ENCODE peak calls at places on chromosomes 7 and 10, in seven cellular contexts. One of them, this sample, is unnamed.

GRCh38 chr10:14478639-14479038 is 147.9 kb upstream of the FRMD4A start:
- DNase-seq in psoas muscle: peak; percentile 76
- DNase-seq in ovary: peak; percentile 78
- DNase-seq in right lobe of liver: peak; percentile 53
- DNase-seq in fibroblast of lung: peak; percentile 87
- DNase-seq in SK-N-SH: peak; percentile 65
- DNase-seq in mammary epithelial cell: peak; percentile 47
- DNase-seq in this sample: no peak

GRCh38 chr7:34755008-34755407 is 97.0 kb downstream of the NPSR1 start:
- DNase-seq in psoas muscle: no peak
- DNase-seq in ovary: no peak
- DNase-seq in right lobe of liver: no peak
- DNase-seq in fibroblast of lung: no peak
- DNase-seq in SK-N-SH: no peak
- DNase-seq in mammary epithelial cell: no peak
- DNase-seq in this sample: no peak

GRCh38 chr10:89100680-89101079 is 106.4 kb downstream of the CH25H start:
- DNase-seq in psoas muscle: no peak
- DNase-seq in ovary: no peak
- DNase-seq in right lobe of liver: no peak
- DNase-seq in fibroblast of lung: peak; percentile 64
- DNase-seq in SK-N-SH: no peak
- DNase-seq in mammary epithelial cell: no peak
- DNase-seq in this sample: no peak

GRCh38 chr7:6165521-6166325 is 106.7 kb downstream of the CYTH3 start:
- DNase-seq in psoas muscle: no peak
- DNase-seq in ovary: no peak
- DNase-seq in right lobe of liver: no peak
- DNase-seq in fibroblast of lung: no peak
- DNase-seq in SK-N-SH: peak; percentile 82
- DNase-seq in mammary epithelial cell: no peak
- DNase-seq in this sample: no peak

GRCh38 chr10:72248477-72249151 is 25.1 kb upstream of the DDIT4 start:
- DNase-seq in psoas muscle: peak; percentile 93
- DNase-seq in ovary: peak; percentile 85
- DNase-seq in right lobe of liver: peak; percentile 88
- DNase-seq in fibroblast of lung: peak; percentile 31
- DNase-seq in SK-N-SH: peak; percentile 35
- DNase-seq in mammary epithelial cell: peak; percentile 92
- DNase-seq in this sample: peak; percentile 71

GRCh38 chr10:69577268-69578232 is 4.3 kb upstream of the NEUROG3 start:
- DNase-seq in psoas muscle: no peak
- DNase-seq in ovary: no peak
- DNase-seq in right lobe of liver: no peak
- DNase-seq in fibroblast of lung: no peak
- DNase-seq in SK-N-SH: peak; percentile 52
- DNase-seq in mammary epithelial cell: peak; percentile 42
- DNase-seq in this sample: no peak

GRCh38 chr10:17444062-17444714 is 10.2 kb downstream of the ST8SIA6 start:
- DNase-seq in psoas muscle: no peak
- DNase-seq in ovary: no peak
- DNase-seq in right lobe of liver: no peak
- DNase-seq in fibroblast of lung: peak; percentile 17
- DNase-seq in SK-N-SH: no peak
- DNase-seq in mammary epithelial cell: no peak
- DNase-seq in this sample: no peak

GRCh38 chr7:134886353-134887057 is 99.8 kb upstream of the AGBL3 start:
- DNase-seq in psoas muscle: no peak
- DNase-seq in ovary: peak; percentile 69
- DNase-seq in right lobe of liver: no peak
- DNase-seq in fibroblast of lung: peak; percentile 90
- DNase-seq in SK-N-SH: no peak
- DNase-seq in mammary epithelial cell: peak; percentile 38
- DNase-seq in this sample: no peak

GRCh38 chr10:74827694-74828093 is 1.3 kb downstream of the KAT6B start:
- DNase-seq in psoas muscle: no peak
- DNase-seq in ovary: no peak
- DNase-seq in right lobe of liver: no peak
- DNase-seq in fibroblast of lung: no peak
- DNase-seq in SK-N-SH: no peak
- DNase-seq in mammary epithelial cell: no peak
- DNase-seq in this sample: no peak

GRCh38 chr10:72389022-72389421 is 34.3 kb upstream of the DNAJB12 start:
- DNase-seq in psoas muscle: no peak
- DNase-seq in ovary: no peak
- DNase-seq in right lobe of liver: no peak
- DNase-seq in fibroblast of lung: no peak
- DNase-seq in SK-N-SH: no peak
- DNase-seq in mammary epithelial cell: no peak
- DNase-seq in this sample: no peak

GRCh38 chr10:132363921-132364593 is 32.1 kb downstream of the LRRC27 start:
- DNase-seq in psoas muscle: no peak
- DNase-seq in ovary: peak; percentile 14
- DNase-seq in right lobe of liver: peak; percentile 39
- DNase-seq in fibroblast of lung: peak; percentile 61
- DNase-seq in SK-N-SH: peak; percentile 69
- DNase-seq in mammary epithelial cell: no peak
- DNase-seq in this sample: no peak

GRCh38 chr10:62072901-62073300 is 171.4 kb downstream of the ARID5B start:
- DNase-seq in psoas muscle: no peak
- DNase-seq in ovary: no peak
- DNase-seq in right lobe of liver: no peak
- DNase-seq in fibroblast of lung: peak; percentile 84
- DNase-seq in SK-N-SH: no peak
- DNase-seq in mammary epithelial cell: no peak
- DNase-seq in this sample: no peak

GRCh38 chr7:88912852-88913251 is 117.3 kb upstream of the TEX47 start:
- DNase-seq in psoas muscle: no peak
- DNase-seq in ovary: no peak
- DNase-seq in right lobe of liver: no peak
- DNase-seq in fibroblast of lung: no peak
- DNase-seq in SK-N-SH: no peak
- DNase-seq in mammary epithelial cell: no peak
- DNase-seq in this sample: no peak

GRCh38 chr7:36657031-36657660 is 67.1 kb downstream of the AOAH start:
- DNase-seq in psoas muscle: no peak
- DNase-seq in ovary: no peak
- DNase-seq in right lobe of liver: no peak
- DNase-seq in fibroblast of lung: no peak
- DNase-seq in SK-N-SH: no peak
- DNase-seq in mammary epithelial cell: no peak
- DNase-seq in this sample: no peak

GRCh38 chr7:65924193-65924592 is 51.3 kb downstream of the VKORC1L1 start:
- DNase-seq in psoas muscle: no peak
- DNase-seq in ovary: no peak
- DNase-seq in right lobe of liver: no peak
- DNase-seq in fibroblast of lung: no peak
- DNase-seq in SK-N-SH: no peak
- DNase-seq in mammary epithelial cell: no peak
- DNase-seq in this sample: no peak

GRCh38 chr7:16094651-16095050 is 326.7 kb downstream of the CRPPA start:
- DNase-seq in psoas muscle: no peak
- DNase-seq in ovary: no peak
- DNase-seq in right lobe of liver: no peak
- DNase-seq in fibroblast of lung: no peak
- DNase-seq in SK-N-SH: no peak
- DNase-seq in mammary epithelial cell: no peak
- DNase-seq in this sample: no peak

GRCh38 chr7:53521638-53522184 is 486.3 kb downstream of the POM121L12 start:
- DNase-seq in psoas muscle: no peak
- DNase-seq in ovary: no peak
- DNase-seq in right lobe of liver: no peak
- DNase-seq in fibroblast of lung: no peak
- DNase-seq in SK-N-SH: no peak
- DNase-seq in mammary epithelial cell: no peak
- DNase-seq in this sample: no peak

GRCh38 chr10:107986571-107986970 is 822.1 kb upstream of the SORCS1 start:
- DNase-seq in psoas muscle: no peak
- DNase-seq in ovary: no peak
- DNase-seq in right lobe of liver: no peak
- DNase-seq in fibroblast of lung: no peak
- DNase-seq in SK-N-SH: no peak
- DNase-seq in mammary epithelial cell: no peak
- DNase-seq in this sample: no peak

GRCh38 chr10:122577311-122577885 is 16.8 kb downstream of the DMBT1 start:
- DNase-seq in psoas muscle: no peak
- DNase-seq in ovary: no peak
- DNase-seq in right lobe of liver: no peak
- DNase-seq in fibroblast of lung: no peak
- DNase-seq in SK-N-SH: no peak
- DNase-seq in mammary epithelial cell: no peak
- DNase-seq in this sample: no peak

GRCh38 chr7:77674878-77675277 is 21.4 kb upstream of the RSBN1L start:
- DNase-seq in psoas muscle: no peak
- DNase-seq in ovary: no peak
- DNase-seq in right lobe of liver: no peak
- DNase-seq in fibroblast of lung: peak; percentile 80
- DNase-seq in SK-N-SH: no peak
- DNase-seq in mammary epithelial cell: peak; percentile 92
- DNase-seq in this sample: no peak

GRCh38 chr7:23184709-23185354 is 3.0 kb downstream of the NUP42 start:
- DNase-seq in psoas muscle: no peak
- DNase-seq in ovary: no peak
- DNase-seq in right lobe of liver: no peak
- DNase-seq in fibroblast of lung: peak; percentile 29
- DNase-seq in SK-N-SH: peak; percentile 63
- DNase-seq in mammary epithelial cell: peak; percentile 52
- DNase-seq in this sample: no peak

GRCh38 chr7:91352091-91352490 is 87.9 kb downstream of the FZD1 start:
- DNase-seq in psoas muscle: no peak
- DNase-seq in ovary: no peak
- DNase-seq in right lobe of liver: no peak
- DNase-seq in fibroblast of lung: no peak
- DNase-seq in SK-N-SH: no peak
- DNase-seq in mammary epithelial cell: no peak
- DNase-seq in this sample: no peak

GRCh38 chr10:109992485-109992884 is 15.3 kb upstream of the ADD3 start:
- DNase-seq in psoas muscle: no peak
- DNase-seq in ovary: no peak
- DNase-seq in right lobe of liver: no peak
- DNase-seq in fibroblast of lung: peak; percentile 88
- DNase-seq in SK-N-SH: no peak
- DNase-seq in mammary epithelial cell: no peak
- DNase-seq in this sample: no peak
- H3K4me3 ChIP-seq in psoas muscle: no peak overlapping the region
- H3K4me3 ChIP-seq in ovary: no peak overlapping the region
- H3K4me3 ChIP-seq in right lobe of liver: no peak overlapping the region
- H3K4me3 ChIP-seq in fibroblast of lung: no peak overlapping the region
- H3K4me3 ChIP-seq in SK-N-SH: no peak overlapping the region
- H3K4me3 ChIP-seq in mammary epithelial cell: no peak overlapping the region
- H3K4me3 ChIP-seq in this sample: peak overlapping the region; percentile 47

DNA sequence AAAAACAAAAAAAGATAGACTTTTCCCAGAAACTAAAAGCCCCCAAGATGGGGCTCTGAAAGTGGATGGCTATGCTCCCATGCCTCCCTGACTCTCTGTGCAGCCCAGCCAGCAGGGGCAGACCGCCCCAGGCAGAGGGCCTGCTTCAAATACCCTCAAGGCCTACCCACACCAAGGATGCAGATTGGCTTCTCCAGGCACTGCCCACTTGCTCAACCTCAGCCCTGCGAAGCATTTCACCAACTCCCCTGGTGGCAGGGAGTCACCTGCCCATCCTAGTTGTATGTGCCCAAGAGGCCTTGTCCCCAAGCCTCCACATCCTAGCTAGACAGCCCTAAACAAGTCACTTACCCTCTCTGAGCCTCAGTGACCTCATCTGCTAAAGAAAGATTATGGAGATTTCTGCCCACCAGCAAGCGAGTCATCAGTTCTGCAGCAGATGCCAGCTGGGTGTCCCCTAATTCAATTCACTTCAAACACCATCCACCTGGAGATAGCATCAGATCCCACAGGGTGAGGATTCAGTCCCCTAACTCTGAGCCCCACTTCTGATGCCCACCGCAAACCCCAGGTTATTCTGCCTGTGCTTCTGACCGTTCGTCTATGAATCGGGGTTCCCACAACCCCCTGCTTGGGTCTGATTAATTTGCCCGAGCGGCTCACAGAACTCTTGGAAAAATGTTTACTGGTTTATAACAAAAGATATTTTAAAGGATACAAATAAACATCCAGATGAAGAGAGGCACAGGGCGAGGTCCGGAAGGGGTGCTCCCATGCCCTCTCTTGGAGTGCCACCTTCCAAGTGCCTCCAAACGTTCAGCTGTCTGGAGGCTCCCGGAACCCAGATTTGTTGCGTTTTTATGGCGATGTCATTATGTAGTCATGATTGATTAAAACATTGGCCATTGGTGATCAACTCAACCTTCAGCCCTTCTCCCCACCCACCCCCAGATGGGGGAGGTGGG is 18.6 kb upstream of the ZMIZ1 start:
- DNase-seq in psoas muscle: no peak
- DNase-seq in ovary: peak; percentile 16
- DNase-seq in right lobe of liver: peak; percentile 17
- DNase-seq in fibroblast of lung: peak; percentile 38
- DNase-seq in SK-N-SH: no peak
- DNase-seq in mammary epithelial cell: no peak
- DNase-seq in this sample: no peak
- TF ChIP-seq CTCF in psoas muscle: no peak
- TF ChIP-seq CTCF in ovary: no peak
- TF ChIP-seq CTCF in right lobe of liver: no peak
- TF ChIP-seq CTCF in fibroblast of lung: no peak
- TF ChIP-seq CTCF in SK-N-SH: no peak
- TF ChIP-seq CTCF in mammary epithelial cell: no peak
- TF ChIP-seq CTCF in this sample: no peak

GRCh38 chr7:44667190-44667589 is 60.8 kb downstream of the OGDH start:
- DNase-seq in psoas muscle: no peak
- DNase-seq in ovary: no peak
- DNase-seq in right lobe of liver: no peak
- DNase-seq in fibroblast of lung: no peak
- DNase-seq in SK-N-SH: no peak
- DNase-seq in mammary epithelial cell: no peak
- DNase-seq in this sample: no peak

GRCh38 chr7:44673324-44673723 is 66.9 kb downstream of the OGDH start:
- DNase-seq in psoas muscle: no peak
- DNase-seq in ovary: no peak
- DNase-seq in right lobe of liver: no peak
- DNase-seq in fibroblast of lung: no peak
- DNase-seq in SK-N-SH: no peak
- DNase-seq in mammary epithelial cell: no peak
- DNase-seq in this sample: no peak

GRCh38 chr7:44673771-44674170 is 67.3 kb downstream of the OGDH start:
- DNase-seq in psoas muscle: no peak
- DNase-seq in ovary: no peak
- DNase-seq in right lobe of liver: peak; percentile 42
- DNase-seq in fibroblast of lung: no peak
- DNase-seq in SK-N-SH: no peak
- DNase-seq in mammary epithelial cell: no peak
- DNase-seq in this sample: no peak

GRCh38 chr7:44674381-44674780 is 68.0 kb downstream of the OGDH start:
- DNase-seq in psoas muscle: no peak
- DNase-seq in ovary: no peak
- DNase-seq in right lobe of liver: peak; percentile 12
- DNase-seq in fibroblast of lung: no peak
- DNase-seq in SK-N-SH: no peak
- DNase-seq in mammary epithelial cell: no peak
- DNase-seq in this sample: no peak

GRCh38 chr7:44671069-44671468 is 64.6 kb downstream of the OGDH start:
- DNase-seq in psoas muscle: no peak
- DNase-seq in ovary: no peak
- DNase-seq in right lobe of liver: peak; percentile 10
- DNase-seq in fibroblast of lung: no peak
- DNase-seq in SK-N-SH: no peak
- DNase-seq in mammary epithelial cell: no peak
- DNase-seq in this sample: no peak
- H3K36me3 ChIP-seq in psoas muscle: peaks cover 3% of the 10 kb centered on the region
- H3K36me3 ChIP-seq in ovary: no peaks in the 10 kb centered on the region
- H3K36me3 ChIP-seq in right lobe of liver: no peaks in the 10 kb centered on the region
- H3K36me3 ChIP-seq in fibroblast of lung: peaks cover 15% of the 10 kb centered on the region
- H3K36me3 ChIP-seq in SK-N-SH: peaks cover 28% of the 10 kb centered on the region
- H3K36me3 ChIP-seq in mammary epithelial cell: peaks cover 22% of the 10 kb centered on the region
- H3K36me3 ChIP-seq in this sample: peaks cover 22% of the 10 kb centered on the region

GRCh38 chr10:80199828-80200227 is 5.5 kb downstream of the ANXA11 start:
- DNase-seq in psoas muscle: no peak
- DNase-seq in ovary: no peak
- DNase-seq in right lobe of liver: no peak
- DNase-seq in fibroblast of lung: peak; percentile 39
- DNase-seq in SK-N-SH: no peak
- DNase-seq in mammary epithelial cell: no peak
- DNase-seq in this sample: no peak
- H3K4me3 ChIP-seq in psoas muscle: peak overlapping the region; percentile 96
- H3K4me3 ChIP-seq in ovary: no peak overlapping the region
- H3K4me3 ChIP-seq in right lobe of liver: no peak overlapping the region
- H3K4me3 ChIP-seq in fibroblast of lung: peak overlapping the region; percentile 20
- H3K4me3 ChIP-seq in SK-N-SH: no peak overlapping the region
- H3K4me3 ChIP-seq in mammary epithelial cell: no peak overlapping the region
- H3K4me3 ChIP-seq in this sample: peak overlapping the region; percentile 50